ENCODE peak calls at places on chromosomes 1 and 21, in nine cellular contexts. H is EH; F is stimulated activated CD4-positive, alpha-beta T cell treated with anti-CD3 and anti-CD28 coated beads, Interleukin-2, amount 100 ng/mL, for 48 hours; N is stimulated activated CD8-positive, alpha-beta memory T cell treated with anti-CD3 and anti-CD28 coated beads, Interleukin-2, amount 100 ng/mL, for 1 hour; W is HT1080; P is IMR-90; O is T-helper 22 cell; X is GDM1; R is left colon. M is an unnamed sample.

GRCh38 chr21:15064576-15065380 is at the start of gene NRIP1:
- DNase-seq in H (peak), F (peak), N (peak), W (peak), P (peak), O (peak), X (peak), R (peak), M (peak)

GRCh38 chr1:163308811-163309210 is 12.9 kb upstream of the NUF2 start:
- DNase-seq in H (peak), F (no peak), N (no peak), W (no peak), P (peak), O (no peak), X (no peak), R (no peak), M (no peak)

GRCh38 chr21:36202721-36203602 is 46.3 kb downstream of the DOP1B start:
- DNase-seq in H (no peak), F (no peak), N (no peak), W (no peak), P (peak), O (no peak), X (no peak), R (no peak), M (no peak)

GRCh38 chr1:67060811-67061218 is 6.9 kb upstream of the SLC35D1 start:
- DNase-seq in H (peak), F (no peak), N (no peak), W (peak), P (peak), O (no peak), X (no peak), R (no peak), M (no peak)

GRCh38 chr1:28199328-28200233 is 23.1 kb upstream of the PTAFR start:
- DNase-seq in H (no peak), F (peak), N (peak), W (no peak), P (no peak), O (peak), X (no peak), R (peak), M (peak)

GRCh38 chr1:201026234-201026633 is 2.7 kb upstream of the KIF21B start:
- DNase-seq in H (peak), F (no peak), N (no peak), W (no peak), P (peak), O (no peak), X (no peak), R (no peak), M (no peak)

GRCh38 chr1:226679853-226680516 is 59.1 kb downstream of the ITPKB start:
- DNase-seq in H (peak), F (peak), N (peak), W (no peak), P (peak), O (peak), X (peak), R (peak), M (peak)

GRCh38 chr1:229318056-229318455 is 24.8 kb downstream of the CCSAP start:
- DNase-seq in H (peak), F (no peak), N (no peak), W (no peak), P (peak), O (no peak), X (no peak), R (no peak), M (no peak)

GRCh38 chr1:119732465-119733168 is 20.9 kb downstream of the PHGDH start:
- DNase-seq in H (no peak), F (no peak), N (no peak), W (no peak), P (no peak), O (no peak), X (no peak), R (no peak), M (no peak)

GRCh38 chr21:25005388-25005787 is 601.9 kb downstream of the MRPL39 start:
- DNase-seq in H (no peak), F (no peak), N (no peak), W (peak), P (peak), O (no peak), X (no peak), R (no peak), M (no peak)

GRCh38 chr1:44485229-44485932 is 80.3 kb downstream of the RNF220 start:
- DNase-seq in H (peak), F (no peak), N (no peak), W (peak), P (peak), O (no peak), X (peak), R (no peak), M (no peak)

GRCh38 chr1:243407284-243408018 is 151.6 kb downstream of the SDCCAG8 start:
- DNase-seq in H (peak), F (no peak), N (no peak), W (peak), P (peak), O (no peak), X (no peak), R (no peak), M (no peak)

GRCh38 chr1:20483833-20484525 is 2.0 kb downstream of the CAMK2N1 start:
- DNase-seq in H (peak), F (no peak), N (no peak), W (no peak), P (peak), O (no peak), X (no peak), R (peak), M (no peak)

GRCh38 chr1:21414002-21414401 is 25.9 kb upstream of the NBPF3 start:
- DNase-seq in H (no peak), F (no peak), N (no peak), W (no peak), P (no peak), O (no peak), X (no peak), R (no peak), M (no peak)

GRCh38 chr1:1380860-1381259 is 5.9 kb upstream of the AURKAIP1 start:
- DNase-seq in H (no peak), F (no peak), N (no peak), W (no peak), P (no peak), O (no peak), X (no peak), R (no peak), M (no peak)

GRCh38 chr1:77126309-77126708 is 92.9 kb downstream of the PIGK start:
- DNase-seq in H (peak), F (no peak), N (no peak), W (peak), P (peak), O (no peak), X (peak), R (no peak), M (no peak)

GRCh38 chr1:165383067-165383466 is 26.6 kb upstream of the LMX1A start:
- DNase-seq in H (peak), F (no peak), N (no peak), W (peak), P (peak), O (no peak), X (no peak), R (no peak), M (no peak)

GRCh38 chr1:109509176-109510134 is at the start of gene AMIGO1:
- DNase-seq in H (peak), F (peak), N (peak), W (peak), P (peak), O (peak), X (no peak), R (peak), M (peak)

GRCh38 chr1:56644941-56645662 is at the start of gene PRKAA2:
- DNase-seq in H (peak), F (peak), N (no peak), W (peak), P (peak), O (no peak), X (no peak), R (peak), M (no peak)

GRCh38 chr1:84434081-84434755 is 35.9 kb downstream of the DNASE2B start:
- DNase-seq in H (no peak), F (no peak), N (no peak), W (no peak), P (no peak), O (no peak), X (no peak), R (no peak), M (no peak)

GRCh38 chr1:201653238-201653637 is 114.3 kb downstream of the NAV1 start:
- DNase-seq in H (no peak), F (no peak), N (no peak), W (no peak), P (no peak), O (no peak), X (peak), R (no peak), M (no peak)

GRCh38 chr1:3708696-3709246 is 43.5 kb upstream of the CCDC27 start:
- DNase-seq in H (no peak), F (no peak), N (no peak), W (no peak), P (no peak), O (no peak), X (no peak), R (no peak), M (no peak)

GRCh38 chr1:90475623-90476022 is 241.5 kb downstream of the BARHL2 start:
- DNase-seq in H (no peak), F (no peak), N (no peak), W (peak), P (peak), O (no peak), X (no peak), R (no peak), M (no peak)

GRCh38 chr1:169634145-169634544 is 4.2 kb upstream of the SELP start:
- DNase-seq in H (no peak), F (no peak), N (no peak), W (no peak), P (no peak), O (no peak), X (no peak), R (no peak), M (no peak)

GRCh38 chr1:78333426-78334012 is 157.3 kb upstream of the PTGFR start:
- DNase-seq in H (peak), F (no peak), N (no peak), W (no peak), P (peak), O (no peak), X (no peak), R (no peak), M (no peak)

GRCh38 chr1:109446236-109446635 is 20.0 kb upstream of the PSMA5 start:
- DNase-seq in H (peak), F (no peak), N (no peak), W (no peak), P (peak), O (no peak), X (no peak), R (no peak), M (no peak)

GRCh38 chr1:160747717-160748116 is 8.7 kb downstream of the SLAMF7 start:
- DNase-seq in H (no peak), F (no peak), N (no peak), W (no peak), P (no peak), O (no peak), X (no peak), R (no peak), M (no peak)

M was measured in effector memory CD4-positive, alpha-beta T cell.